ENCODE peak calls at places on chromosomes 4 and X, in ten cellular contexts. K is A549; N is SJSA1; M is naive thymus-derived CD4-positive, alpha-beta T cell; T is kidney; Y is prostate gland; L is aorta; D is CD8-positive, alpha-beta memory T cell; C is transverse colon; V is esophagus muscularis mucosa. O is an unnamed sample. For H3K9me3, the result is how much of the 10 kb centered on the place peaks cover.

GRCh38 chr4:101792056-101792575 is 1.6 kb downstream of the BANK1 start:
- DNase-seq in K (no peak), N (no peak), M (no peak), T (no peak), Y (no peak), L (no peak), D (no peak), C (no peak), V (no peak), O (no peak)

GRCh38 chr4:3442959-3443749 is 1.4 kb downstream of the HGFAC start:
- DNase-seq in K (peak), N (no peak), M (peak), T (peak), Y (peak), L (peak), D (peak), C (peak), V (no peak), O (peak)

GRCh38 chrX:2325076-2325784 is 175.5 kb downstream of the DHRSX start:
- DNase-seq in K (no peak), N (no peak), M (no peak), T (peak), Y (peak), L (peak), D (peak), C (peak), V (no peak), O (peak)

GRCh38 chr4:151215295-151215694 is 61.7 kb upstream of the PRSS48 start:
- DNase-seq in K (no peak), N (no peak), M (no peak), T (no peak), Y (no peak), L (no peak), D (no peak), C (no peak), V (peak), O (no peak)

GRCh38 chr4:92600638-92601037 is 296.9 kb downstream of the GRID2 start:
- DNase-seq in K (no peak), N (no peak), M (no peak), T (peak), Y (no peak), L (no peak), D (no peak), C (no peak), V (no peak), O (no peak)

GRCh38 chr4:8286719-8287355 is 17.3 kb downstream of the HTRA3 start:
- DNase-seq in K (no peak), N (no peak), M (no peak), T (peak), Y (no peak), L (peak), D (no peak), C (no peak), V (no peak), O (no peak)

GRCh38 chr4:108502366-108502765 is 118.0 kb upstream of the RPL34 start:
- DNase-seq in K (no peak), N (no peak), M (no peak), T (no peak), Y (no peak), L (no peak), D (no peak), C (no peak), V (no peak), O (no peak)

GRCh38 chr4:105343523-105343931 is 130.3 kb downstream of the PPA2 start:
- DNase-seq in K (no peak), N (no peak), M (no peak), T (no peak), Y (no peak), L (no peak), D (no peak), C (no peak), V (no peak), O (no peak)

GRCh38 chr4:65367306-65367705 is 303.0 kb downstream of the EPHA5 start:
- DNase-seq in K (no peak), N (no peak), M (no peak), T (no peak), Y (no peak), L (no peak), D (no peak), C (no peak), V (no peak), O (no peak)

GRCh38 chr4:129218897-129219296 is 122.9 kb downstream of the C4orf33 start:
- DNase-seq in K (no peak), N (no peak), M (no peak), T (no peak), Y (no peak), L (no peak), D (no peak), C (no peak), V (no peak), O (no peak)

GRCh38 chrX:74449322-74449936 is 28.1 kb downstream of the SLC16A2 start:
- DNase-seq in K (no peak), N (no peak), M (peak), T (no peak), Y (peak), L (no peak), D (peak), C (no peak), V (no peak), O (no peak)

GRCh38 chrX:16897445-16897844 is 27.3 kb upstream of the RBBP7 start:
- DNase-seq in K (no peak), N (no peak), M (no peak), T (no peak), Y (no peak), L (no peak), D (no peak), C (no peak), V (no peak), O (no peak)

GRCh38 chr4:94175553-94176260 is 32.0 kb upstream of the SMARCAD1 start:
- DNase-seq in K (no peak), N (no peak), M (no peak), T (no peak), Y (no peak), L (no peak), D (no peak), C (no peak), V (no peak), O (peak)

GRCh38 chr4:158484173-158484885 is 37.4 kb upstream of the RXFP1 start:
- DNase-seq in K (no peak), N (no peak), M (no peak), T (no peak), Y (no peak), L (no peak), D (no peak), C (no peak), V (no peak), O (no peak)

GRCh38 chr4:184574861-184575260 is 74.4 kb downstream of the CASP3 start:
- DNase-seq in K (no peak), N (no peak), M (no peak), T (no peak), Y (no peak), L (no peak), D (no peak), C (no peak), V (no peak), O (no peak)

DNA sequence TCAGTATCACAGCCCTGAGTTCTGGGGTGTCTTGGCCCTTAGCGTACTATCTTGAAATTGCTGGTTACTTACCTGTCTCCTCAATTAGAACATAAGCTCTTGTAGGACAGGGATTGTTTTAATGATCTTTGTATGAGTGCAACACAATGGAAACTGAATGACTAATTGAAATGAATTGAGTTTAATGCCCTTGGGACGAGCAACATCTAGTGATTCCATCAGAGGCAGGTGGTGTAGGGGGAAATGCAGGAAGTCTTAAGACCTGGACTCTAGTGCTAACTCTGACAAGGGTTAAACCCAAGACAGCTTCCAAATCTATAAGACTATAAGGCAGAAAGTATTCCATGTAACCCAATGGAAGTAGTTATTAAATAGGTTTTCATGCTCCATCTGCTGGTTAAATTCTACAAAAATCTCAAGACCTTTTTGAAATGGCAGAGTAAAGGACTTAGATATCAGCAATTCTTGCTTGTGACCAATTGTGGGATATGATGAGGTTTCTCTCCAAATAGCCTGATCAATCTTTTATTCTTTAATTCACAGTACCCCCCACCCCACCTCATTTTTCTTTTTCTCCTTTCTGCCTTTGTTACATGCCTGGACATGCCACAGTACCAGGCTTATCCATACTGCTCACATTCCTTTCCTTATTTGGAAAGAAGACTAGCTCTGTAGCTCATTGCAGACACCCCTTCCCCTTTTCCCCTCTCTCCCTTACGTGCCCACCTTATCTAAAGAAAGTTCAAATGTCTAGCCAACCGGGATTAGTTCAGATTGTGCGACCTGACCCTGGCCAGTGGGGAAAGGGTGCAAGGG is 340.8 kb downstream of the PAPSS1 start:
- DNase-seq in K (no peak), N (no peak), M (no peak), T (no peak), Y (no peak), L (no peak), D (no peak), C (no peak), V (no peak), O (no peak)
- H3K4me3 ChIP-seq in K (no peak), N (no peak), M (no peak), T (no peak), Y (no peak), L (no peak), D (no peak), C (no peak), V (no peak), O (no peak)

GRCh38 chrX:23394421-23394820 is 59.8 kb downstream of the PTCHD1 start:
- DNase-seq in K (no peak), N (no peak), M (no peak), T (no peak), Y (no peak), L (no peak), D (no peak), C (no peak), V (no peak), O (peak)
- H3K27ac ChIP-seq in K (no peak), N (no peak), M (no peak), T (no peak), Y (no peak), L (no peak), D (no peak), C (no peak), V (no peak), O (no peak)

GRCh38 chrX:70352473-70352872 is 62.6 kb downstream of the KIF4A start:
- DNase-seq in K (no peak), N (no peak), M (no peak), T (no peak), Y (no peak), L (no peak), D (no peak), C (no peak), V (no peak), O (no peak)

DNA sequence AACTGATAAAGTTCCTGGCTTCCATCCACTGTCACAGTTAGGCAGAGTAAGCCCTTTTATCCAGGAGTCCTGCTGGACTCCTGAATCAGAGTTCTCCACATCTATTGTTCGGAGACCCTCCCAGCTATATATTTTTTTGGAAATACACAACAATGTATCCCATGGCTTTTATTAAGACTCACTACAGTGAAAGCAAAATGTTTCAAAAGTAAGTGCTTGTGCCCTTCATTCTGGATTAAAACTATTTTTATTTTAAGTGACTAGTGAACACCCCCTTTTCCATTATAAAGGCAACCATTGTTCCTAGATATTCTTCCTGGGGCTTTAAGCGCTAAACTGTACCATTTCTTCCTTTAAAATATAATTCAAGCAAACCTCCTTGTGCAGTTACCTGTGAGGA is 56.8 kb downstream of the KIF4A start:
- DNase-seq in K (no peak), N (no peak), M (no peak), T (no peak), Y (no peak), L (no peak), D (no peak), C (no peak), V (no peak), O (no peak)
- H3K9me3 ChIP-seq in K (under half), N (under half), M (under half), T (under half), Y (under half), L (under half), D (under half), C (under half), V (under half), O (under half)

GRCh38 chr4:186241616-186242015 is 14.3 kb downstream of the KLKB1 start:
- DNase-seq in K (no peak), N (no peak), M (no peak), T (no peak), Y (no peak), L (no peak), D (no peak), C (no peak), V (no peak), O (no peak)
- H3K4me3 ChIP-seq in K (no peak), N (no peak), M (no peak), T (no peak), Y (no peak), L (no peak), D (no peak), C (no peak), V (no peak), O (no peak)

DNA sequence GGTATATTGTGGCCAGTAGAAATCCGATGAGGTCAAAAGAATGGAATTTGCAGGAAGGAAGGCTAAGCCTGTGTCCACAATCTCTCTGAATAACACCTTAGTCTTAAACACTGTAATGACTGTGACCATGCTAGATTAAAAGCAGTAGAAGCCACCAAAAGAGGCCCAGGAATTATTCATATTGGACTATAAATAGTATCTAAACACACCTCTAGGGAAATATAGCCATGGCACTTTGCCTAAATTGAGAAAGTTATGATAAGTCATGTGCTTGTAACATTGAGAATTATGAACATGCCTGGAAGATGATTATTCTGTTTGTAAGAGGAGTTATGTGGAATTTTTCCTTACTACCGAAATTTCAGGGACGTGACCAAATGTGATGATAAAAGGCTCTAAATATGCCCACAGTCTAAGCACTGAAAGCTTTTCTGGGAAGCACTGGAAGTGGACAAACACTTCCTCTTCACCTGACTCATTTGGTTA is 298.5 kb downstream of the KCTD8 start:
- DNase-seq in K (no peak), N (no peak), M (no peak), T (no peak), Y (no peak), L (no peak), D (no peak), C (no peak), V (no peak), O (no peak)
- H3K27ac ChIP-seq in K (no peak), N (no peak), M (no peak), T (no peak), Y (no peak), L (no peak), D (no peak), C (no peak), V (no peak), O (no peak)

DNA sequence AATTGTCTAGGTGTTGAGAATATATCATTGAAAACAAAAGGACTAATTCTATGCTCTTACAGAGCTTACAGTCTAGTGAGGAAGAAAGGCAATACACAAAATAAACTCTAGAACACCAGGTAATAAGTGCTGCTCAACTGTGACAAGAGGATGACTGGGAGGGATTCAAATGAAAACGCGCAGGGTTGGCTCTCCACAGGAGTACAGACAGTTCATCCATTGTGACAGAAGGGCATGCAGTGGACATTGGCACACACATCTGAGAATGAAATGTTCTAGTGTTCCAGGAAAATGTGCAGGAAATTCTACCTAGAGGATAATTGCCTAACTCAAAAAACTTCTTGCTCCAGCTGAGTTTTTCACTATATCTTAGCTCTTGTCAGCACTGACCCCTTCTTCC is 492.0 kb downstream of the IDS start:
- DNase-seq in K (no peak), N (no peak), M (no peak), T (no peak), Y (no peak), L (no peak), D (no peak), C (no peak), V (no peak), O (no peak)
- H3K9me3 ChIP-seq in K (under half), N (under half), M (under half), T (under half), Y (under half), L (under half), D (under half), C (under half), V (under half), O (under half)

GRCh38 chrX:66634272-66634671 is 4.6 kb downstream of the EDA2R start:
- DNase-seq in K (no peak), N (no peak), M (no peak), T (no peak), Y (no peak), L (no peak), D (no peak), C (no peak), V (no peak), O (no peak)
- H3K4me3 ChIP-seq in K (no peak), N (no peak), M (no peak), T (no peak), Y (no peak), L (no peak), D (no peak), C (no peak), V (no peak), O (no peak)